ENCODE peak calls at places on chromosomes 5 and 9, in eight cellular contexts. R is H1, G is A549, M is sigmoid colon, P is tibial nerve, H is HepG2, A is upper lobe of left lung, O is stomach. L is an unnamed sample.
A peak's percentile ranks its signal among the peaks of the same experiment; 100 is the strongest.

GRCh38 chr5:123721721-123722276 is 209.8 kb downstream of the CSNK1G3 start:
- DNase-seq in R (no peak), G (no peak), M (no peak), P (no peak), H (no peak), A (no peak), O (no peak), L (no peak)

GRCh38 chr5:144156767-144157171 is 13.7 kb downstream of the YIPF5 start:
- DNase-seq in R (no peak), G (no peak), M (no peak), P (no peak), H (no peak), A (no peak), O (no peak), L (no peak)

GRCh38 chr9:17688834-17689233 is 110.0 kb downstream of the SH3GL2 start:
- DNase-seq in R (no peak), G (no peak), M (no peak), P (no peak), H (no peak), A (no peak), O (no peak), L (no peak)

GRCh38 chr5:168057905-168058304 is 233.5 kb upstream of the WWC1 start:
- DNase-seq in R (no peak), G (peak; percentile 16), M (no peak), P (no peak), H (no peak), A (no peak), O (no peak), L (no peak)

GRCh38 chr9:128286435-128286834 is 10.4 kb downstream of the SWI5 start:
- DNase-seq in R (no peak), G (no peak), M (no peak), P (no peak), H (no peak), A (no peak), O (no peak), L (no peak)

GRCh38 chr5:179836225-179837019 is 15.7 kb downstream of the SQSTM1 start:
- DNase-seq in R (no peak), G (no peak), M (peak; percentile 77), P (no peak), H (no peak), A (no peak), O (no peak), L (peak; percentile 51)

GRCh38 chr9:135413086-135413375 is 66.6 kb upstream of the PPP1R26 start:
- DNase-seq in R (no peak), G (no peak), M (no peak), P (no peak), H (no peak), A (peak; percentile 50), O (no peak), L (no peak)

GRCh38 chr9:2181794-2182193 is 166.6 kb downstream of the SMARCA2 start:
- DNase-seq in R (peak; percentile 80), G (peak; percentile 34), M (no peak), P (no peak), H (no peak), A (no peak), O (peak; percentile 32), L (no peak)

GRCh38 chr5:76715734-76716455 is at the start of gene F2R:
- DNase-seq in R (peak; percentile 80), G (peak; percentile 69), M (no peak), P (peak; percentile 21), H (peak; percentile 24), A (peak; percentile 93), O (peak; percentile 38), L (peak; percentile 28)

GRCh38 chr5:95861221-95861857 is 38.8 kb upstream of the GLRX start:
- DNase-seq in R (no peak), G (peak; percentile 90), M (peak; percentile 92), P (peak; percentile 83), H (peak; percentile 96), A (no peak), O (peak; percentile 65), L (peak; percentile 60)

GRCh38 chr5:117945261-117945660 is 1043.1 kb downstream of the DTWD2 start:
- DNase-seq in R (no peak), G (no peak), M (no peak), P (no peak), H (no peak), A (no peak), O (no peak), L (no peak)

GRCh38 chr9:5025416-5025815 is 40.3 kb downstream of the JAK2 start:
- DNase-seq in R (no peak), G (no peak), M (no peak), P (no peak), H (no peak), A (no peak), O (no peak), L (no peak)

GRCh38 chr9:91207889-91208651 is 153.6 kb downstream of the AUH start:
- DNase-seq in R (no peak), G (no peak), M (no peak), P (no peak), H (peak; percentile 88), A (no peak), O (no peak), L (no peak)

GRCh38 chr5:58227858-58228257 is 232.0 kb downstream of the PLK2 start:
- DNase-seq in R (no peak), G (no peak), M (no peak), P (no peak), H (no peak), A (no peak), O (no peak), L (no peak)

GRCh38 chr9:7394007-7394774 is 405.4 kb downstream of the DMAC1 start:
- DNase-seq in R (no peak), G (peak; percentile 5), M (no peak), P (no peak), H (peak; percentile 20), A (no peak), O (no peak), L (no peak)

GRCh38 chr9:82331091-82331490 is 342.5 kb downstream of the SPATA31D1 start:
- DNase-seq in R (no peak), G (no peak), M (no peak), P (no peak), H (no peak), A (no peak), O (no peak), L (no peak)

GRCh38 chr9:135990468-135991429 is 29.6 kb upstream of the UBAC1 start:
- DNase-seq in R (no peak), G (peak; percentile 86), M (no peak), P (no peak), H (peak; percentile 78), A (peak; percentile 71), O (peak; percentile 41), L (no peak)

GRCh38 chr9:98455957-98456621 is 200.6 kb upstream of the TBC1D2 start:
- DNase-seq in R (no peak), G (no peak), M (no peak), P (no peak), H (no peak), A (no peak), O (no peak), L (no peak)
- H3K27ac ChIP-seq in R (no peak overlapping the region), G (no peak overlapping the region), M (no peak overlapping the region), P (no peak overlapping the region), H (no peak overlapping the region), A (no peak overlapping the region), O (no peak overlapping the region), L (no peak overlapping the region)

DNA sequence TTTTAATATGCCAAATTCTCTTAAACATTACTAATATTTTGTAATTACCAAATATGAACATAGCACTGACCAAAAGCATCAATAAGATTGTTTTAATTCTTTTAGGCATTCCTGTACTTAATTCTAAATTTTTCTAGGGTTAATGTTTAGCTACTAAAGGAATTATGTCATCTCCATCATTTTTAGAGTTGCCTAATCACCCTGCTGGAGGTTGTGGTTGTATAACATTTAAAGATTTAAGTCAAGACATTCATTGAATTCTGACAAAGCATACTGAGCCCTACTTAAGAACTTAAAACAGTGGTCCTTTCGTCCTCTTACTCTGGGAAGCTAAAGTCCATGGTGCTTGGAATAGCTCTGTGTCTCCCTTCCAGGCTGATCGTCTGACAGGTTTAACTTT is 28.1 kb upstream of the DAB2 start:
- DNase-seq in R (no peak), G (no peak), M (no peak), P (no peak), H (no peak), A (no peak), O (no peak), L (no peak)
- TF ChIP-seq EP300 in R (no peak), G (no peak), M (no peak), P (no peak), H (no peak), A (no peak), O (no peak), L (no peak)

GRCh38 chr5:79759436-79759835 is 69.8 kb downstream of the CMYA5 start:
- DNase-seq in R (no peak), G (no peak), M (no peak), P (no peak), H (no peak), A (no peak), O (no peak), L (no peak)

GRCh38 chr5:79759848-79760247 is 70.2 kb downstream of the CMYA5 start:
- DNase-seq in R (no peak), G (no peak), M (no peak), P (no peak), H (peak; percentile 18), A (no peak), O (no peak), L (no peak)

DNA sequence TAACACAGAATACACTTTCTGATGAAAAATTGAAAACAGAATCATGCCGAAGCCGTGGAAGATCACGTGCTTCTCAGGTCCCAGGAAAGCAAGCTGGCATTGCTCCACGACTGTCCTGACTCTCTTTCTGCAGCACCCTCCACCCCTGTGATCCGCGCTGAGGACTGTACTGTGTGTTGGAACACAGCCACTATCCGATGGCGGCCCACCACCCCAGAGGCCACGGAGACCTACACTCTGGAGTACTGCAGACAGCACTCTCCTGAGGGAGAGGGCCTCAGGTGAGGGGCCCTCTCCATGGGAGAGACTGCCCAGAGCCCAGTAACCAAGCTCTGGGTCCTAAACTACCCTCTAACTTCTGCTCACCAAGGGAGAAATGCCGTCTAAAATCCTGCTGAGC is 73.3 kb downstream of the CMYA5 start:
- DNase-seq in R (no peak), G (no peak), M (no peak), P (no peak), H (no peak), A (no peak), O (no peak), L (no peak)
- H3K9me3 ChIP-seq in R (no peaks in the 10 kb centered on the region), G (no peaks in the 10 kb centered on the region), M (no peaks in the 10 kb centered on the region), P (no peaks in the 10 kb centered on the region), H (no peaks in the 10 kb centered on the region), A (no peaks in the 10 kb centered on the region), O (peaks cover 7% of the 10 kb centered on the region), L (no peaks in the 10 kb centered on the region)

GRCh38 chr9:14365667-14366066 is 51.7 kb upstream of the NFIB start:
- DNase-seq in R (no peak), G (no peak), M (no peak), P (no peak), H (no peak), A (no peak), O (no peak), L (no peak)

GRCh38 chr9:14358523-14358922 is 44.6 kb upstream of the NFIB start:
- DNase-seq in R (no peak), G (no peak), M (no peak), P (no peak), H (no peak), A (no peak), O (no peak), L (no peak)

GRCh38 chr9:14361074-14361473 is 47.1 kb upstream of the NFIB start:
- DNase-seq in R (no peak), G (no peak), M (no peak), P (no peak), H (no peak), A (no peak), O (no peak), L (no peak)

GRCh38 chr9:14366071-14366470 is 52.1 kb upstream of the NFIB start:
- DNase-seq in R (no peak), G (no peak), M (peak; percentile 86), P (no peak), H (no peak), A (no peak), O (no peak), L (no peak)

GRCh38 chr9:14362175-14362574 is 48.2 kb upstream of the NFIB start:
- DNase-seq in R (no peak), G (no peak), M (peak; percentile 76), P (no peak), H (no peak), A (no peak), O (no peak), L (no peak)
- H3K27ac ChIP-seq in R (no peak overlapping the region), G (no peak overlapping the region), M (peak overlapping the region; percentile 72), P (peak overlapping the region; percentile 63), H (no peak overlapping the region), A (no peak overlapping the region), O (peak overlapping the region; percentile 0), L (no peak overlapping the region)